ENCODE peak calls at places on chromosomes 3 and 15, in six cellular contexts. M is tibial artery, C is heart left ventricle, O is AG04450, B is sigmoid colon, G is stomach. X is an unnamed sample. For H3K9me3, the result is how much of the 10 kb centered on the place peaks cover.

GRCh38 chr3:100781311-100781710 is 72.0 kb downstream of the TFG start:
- DNase-seq in C (no peak), M (no peak), B (no peak), G (no peak), O (no peak), X (no peak)

GRCh38 chr15:77832874-77833273 is 200.2 kb upstream of the LINGO1 start:
- DNase-seq in M (peak), G (no peak), C (no peak), O (no peak), B (peak), X (no peak)

GRCh38 chr3:127194601-127195187 is 1.8 kb downstream of the PRR23E start:
- DNase-seq in B (no peak), C (no peak), O (no peak), M (no peak), G (peak), X (no peak)

GRCh38 chr15:32843211-32843907 is 125.6 kb downstream of the GREM1 start:
- DNase-seq in C (no peak), G (no peak), M (no peak), O (no peak), B (no peak), X (no peak)

GRCh38 chr15:77483426-77483825 is 62.7 kb downstream of the HMG20A start:
- DNase-seq in B (no peak), M (no peak), C (no peak), O (no peak), G (no peak), X (no peak)

GRCh38 chr3:64266065-64266874 is 41.0 kb upstream of the PRICKLE2 start:
- DNase-seq in M (no peak), O (peak), C (no peak), G (no peak), B (peak), X (no peak)

GRCh38 chr3:45224824-45225464 is 1.1 kb downstream of the TMEM158 start:
- DNase-seq in C (peak), G (peak), O (peak), B (peak), M (peak), X (peak)

GRCh38 chr3:146493761-146494160 is 24.4 kb upstream of the PLSCR2 start:
- DNase-seq in C (no peak), O (no peak), G (no peak), B (no peak), M (no peak), X (no peak)

GRCh38 chr3:143443851-143444331 is 324.3 kb downstream of the CHST2 start:
- DNase-seq in G (peak), O (peak), B (peak), M (peak), C (peak), X (no peak)

GRCh38 chr3:13138566-13139145 is 65.4 kb upstream of the IQSEC1 start:
- DNase-seq in G (no peak), C (peak), B (no peak), M (no peak), O (no peak), X (no peak)

GRCh38 chr3:194610690-194611089 is 22.5 kb downstream of the TMEM44 start:
- DNase-seq in B (no peak), C (no peak), G (no peak), O (no peak), M (no peak), X (no peak)

GRCh38 chr3:110789315-110789714 is 282.3 kb upstream of the NECTIN3 start:
- DNase-seq in C (no peak), O (peak), M (no peak), B (no peak), G (no peak), X (no peak)

GRCh38 chr3:58085616-58086015 is 77.4 kb downstream of the FLNB start:
- DNase-seq in M (no peak), B (peak), O (no peak), C (no peak), G (no peak), X (no peak)

GRCh38 chr3:58588030-58588614 is 10.9 kb upstream of the FAM107A start:
- DNase-seq in G (no peak), C (no peak), B (no peak), M (no peak), O (no peak), X (peak)

GRCh38 chr3:172537521-172538158 is 14.4 kb upstream of the TNFSF10 start:
- DNase-seq in C (no peak), B (no peak), O (no peak), G (no peak), M (no peak), X (no peak)

GRCh38 chr3:51711352-51712019 is 4.6 kb downstream of the GRM2 start:
- DNase-seq in M (peak), O (no peak), B (no peak), G (peak), C (peak), X (no peak)

GRCh38 chr3:144638009-144638408 is 666.4 kb downstream of the DIPK2A start:
- DNase-seq in O (no peak), M (no peak), B (no peak), C (no peak), G (no peak), X (no peak)

GRCh38 chr3:134476306-134476705 is 9.5 kb downstream of the ANAPC13 start:
- DNase-seq in O (no peak), G (no peak), C (no peak), M (no peak), B (no peak), X (no peak)

GRCh38 chr3:169669816-169670215 is 6.3 kb upstream of the MECOM start:
- DNase-seq in C (no peak), G (no peak), M (no peak), O (no peak), B (no peak), X (no peak)

GRCh38 chr3:169667380-169667671 is 3.8 kb upstream of the MECOM start:
- DNase-seq in O (no peak), C (no peak), M (no peak), B (no peak), G (no peak), X (no peak)

GRCh38 chr3:169667710-169668080 is 4.2 kb upstream of the MECOM start:
- DNase-seq in C (no peak), B (no peak), M (no peak), O (no peak), G (no peak), X (no peak)

GRCh38 chr3:169668957-169669681 is 5.6 kb upstream of the MECOM start:
- DNase-seq in M (peak), B (peak), G (peak), C (peak), O (no peak), X (peak)

DNA sequence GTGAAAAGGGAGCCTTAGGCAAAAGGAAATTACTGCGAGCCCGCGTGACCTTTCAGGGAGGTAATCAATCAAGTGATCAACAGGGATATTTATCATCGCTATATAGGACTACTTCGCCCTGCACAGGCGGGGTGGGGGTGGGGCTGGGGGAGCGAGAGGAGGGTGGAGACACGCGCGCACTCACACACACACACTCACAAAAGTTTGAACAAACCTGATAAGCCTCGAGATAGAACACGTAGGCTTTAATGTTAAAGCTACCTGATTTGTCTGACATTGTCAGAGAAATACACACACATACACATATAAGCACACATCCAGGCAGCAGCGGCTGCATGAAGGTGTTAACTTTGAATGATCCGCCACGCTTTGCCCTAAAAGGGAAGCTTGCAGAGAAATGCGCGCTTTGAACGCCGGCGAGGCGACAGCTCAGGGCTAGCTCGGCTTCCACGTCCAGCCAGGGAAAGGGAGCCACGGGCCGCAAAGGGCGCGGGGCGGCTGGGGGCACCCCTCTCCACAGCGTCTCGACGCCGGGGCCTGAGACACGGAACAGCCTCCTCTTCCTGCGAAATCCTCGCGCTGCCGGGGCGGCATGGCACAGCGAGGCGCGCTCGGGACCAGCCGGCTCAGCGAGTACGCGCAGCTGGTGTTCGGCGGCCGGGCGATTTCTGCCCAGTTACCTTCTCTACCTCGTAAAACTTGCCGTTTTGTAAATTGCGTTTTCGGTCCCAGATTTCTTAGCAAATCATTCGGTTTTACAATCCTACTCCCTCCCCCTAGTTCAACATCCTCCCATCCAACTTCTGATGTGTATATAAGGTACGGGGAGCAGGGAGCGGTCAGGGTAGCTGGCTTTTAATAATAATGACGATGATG is 4.8 kb upstream of the MECOM start:
- DNase-seq in C (peak), B (no peak), G (peak), O (no peak), M (no peak), X (peak)
- H3K4me3 ChIP-seq in C (peak), B (peak), G (peak), O (peak), M (peak), X (peak)

GRCh38 chr15:37616215-37616614 is 318.2 kb upstream of the TMCO5A start:
- DNase-seq in M (no peak), B (no peak), G (no peak), C (no peak), O (no peak), X (no peak)
- H3K9me3 ChIP-seq in M (under half), B (under half), G (under half), C (under half), O (under half), X (under half)

GRCh38 chr15:74490339-74490689 is 29.4 kb upstream of the UBL7 start:
- DNase-seq in B (no peak), O (no peak), M (no peak), G (no peak), C (no peak), X (no peak)

GRCh38 chr15:74489518-74490338 is 28.8 kb upstream of the UBL7 start:
- DNase-seq in B (no peak), O (no peak), C (peak), G (peak), M (peak), X (peak)
- TF ChIP-seq CTCF in B (peak), O (peak), C (peak), G (no peak), M (peak), X (peak)

DNA sequence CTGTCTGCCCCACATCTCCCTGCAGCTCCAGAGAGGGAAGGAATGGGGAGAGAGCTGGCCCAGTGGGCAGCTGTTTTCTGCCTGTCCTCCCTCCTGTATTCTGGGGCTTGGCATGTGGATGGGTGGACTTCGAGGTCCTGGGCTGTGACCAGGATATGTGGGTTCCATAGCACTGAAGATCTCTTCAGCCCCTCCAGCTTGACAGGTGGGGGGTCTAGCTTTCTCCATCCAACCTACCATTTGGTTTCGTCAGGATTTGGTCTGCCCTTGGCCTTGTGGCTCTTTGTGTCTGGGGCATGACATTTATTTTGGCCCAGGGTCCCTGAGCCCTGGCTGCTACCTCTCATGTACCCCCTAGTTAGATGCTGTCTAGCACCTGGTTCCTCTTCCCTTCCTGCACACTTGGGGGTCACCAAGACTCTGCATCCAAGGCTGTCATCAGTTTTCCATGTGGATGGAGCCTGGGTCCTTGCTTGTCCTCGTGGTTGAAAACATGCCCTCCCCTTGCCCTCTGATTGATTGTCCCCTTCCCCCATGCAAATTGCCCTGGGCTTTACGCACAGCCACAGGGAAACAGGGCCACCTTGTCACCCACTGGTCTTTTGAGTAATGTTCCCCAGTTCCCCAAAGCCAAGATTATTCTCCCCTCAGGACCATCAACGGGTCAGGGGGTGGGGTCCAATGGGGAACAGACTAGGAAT is 3.2 kb downstream of the EPHB3 start:
- DNase-seq in B (no peak), O (no peak), M (no peak), C (no peak), G (no peak), X (no peak)
- H3K4me3 ChIP-seq in B (no peak), O (no peak), M (no peak), C (no peak), G (peak), X (no peak)

GRCh38 chr15:25051399-25052154 is 96.8 kb downstream of the SNRPN start:
- DNase-seq in C (no peak), G (no peak), O (no peak), B (peak), M (peak), X (no peak)
- H3K9me3 ChIP-seq in C (half or more), G (half or more), O (half or more), B (half or more), M (half or more), X (half or more)

GRCh38 chr15:82750831-82751181 is 41.1 kb upstream of the AP3B2 start:
- DNase-seq in B (no peak), M (no peak), C (no peak), G (no peak), O (no peak), X (no peak)
- TF ChIP-seq CTCF in B (no peak), M (no peak), C (no peak), G (no peak), O (no peak), X (no peak)

DNA sequence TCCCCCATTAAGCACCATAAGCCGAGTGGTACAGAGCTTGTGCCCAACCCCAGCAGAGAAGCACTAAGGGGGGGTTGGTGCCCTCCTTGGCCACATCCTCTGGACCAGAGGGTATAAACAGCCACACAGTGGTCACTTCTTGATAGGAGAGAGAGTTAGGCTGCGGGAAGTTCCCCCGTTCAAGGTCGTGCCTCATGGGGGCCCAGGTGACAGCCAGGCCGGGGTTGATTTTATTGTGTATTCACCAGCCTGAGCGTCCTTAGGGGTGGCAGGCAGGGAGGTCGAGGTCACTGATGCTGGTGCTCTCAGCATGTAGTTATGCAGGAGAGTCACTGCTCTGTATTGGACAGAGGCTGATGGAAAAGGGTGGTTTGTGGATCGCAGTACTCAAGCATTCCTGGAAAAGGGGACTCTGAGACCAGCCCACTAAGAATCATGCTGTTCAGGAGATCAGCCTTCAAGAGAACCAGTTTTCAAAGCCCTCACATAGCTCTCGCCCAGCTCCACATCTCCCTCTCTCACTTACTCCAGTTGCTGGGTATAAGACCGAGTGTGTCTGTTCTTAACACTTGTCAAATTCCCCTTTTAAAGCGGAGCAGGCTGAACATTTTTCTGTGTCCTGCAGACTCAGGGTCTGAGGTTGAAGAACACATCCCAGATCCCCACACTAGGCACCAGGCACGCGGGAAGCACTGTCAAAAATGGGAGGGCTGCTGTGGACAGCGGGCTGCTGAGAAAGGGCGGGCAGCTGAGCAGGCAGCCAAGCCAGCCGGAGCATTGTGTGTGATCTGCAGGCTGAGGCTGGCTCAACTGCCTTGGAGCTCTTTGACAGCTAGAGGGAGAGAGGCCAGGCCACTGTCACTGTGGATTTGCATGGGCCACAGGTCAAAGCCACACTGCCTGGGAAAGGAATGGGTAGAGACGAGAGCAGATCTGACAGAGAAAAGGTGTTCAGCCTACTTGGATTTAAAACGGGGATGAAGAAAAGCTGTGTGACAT is 279.3 kb upstream of the LRRFIP2 start:
- DNase-seq in O (no peak), G (peak), B (peak), C (peak), M (peak), X (peak)
- H3K4me3 ChIP-seq in O (no peak), G (peak), B (peak), C (peak), M (peak), X (peak)

DNA sequence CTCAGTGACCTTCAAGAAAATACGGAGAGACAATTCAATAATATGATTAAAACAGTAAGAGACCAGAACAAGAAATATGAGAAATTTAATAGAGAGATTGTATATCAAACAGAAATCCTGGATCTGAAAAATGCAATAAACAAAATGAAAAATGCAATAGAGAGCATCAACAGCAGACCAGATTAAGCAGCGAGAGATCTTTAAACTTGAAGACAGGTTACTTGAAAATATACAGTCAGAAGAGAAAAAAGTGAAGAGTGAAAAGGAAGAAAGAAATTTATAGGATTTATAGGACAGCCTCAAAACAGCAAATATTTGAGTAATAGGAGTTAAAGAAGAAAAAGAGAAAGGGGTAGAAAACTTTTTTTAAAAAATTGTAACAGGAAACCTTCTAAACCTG is 813.9 kb upstream of the GRM7 start:
- DNase-seq in G (no peak), M (no peak), B (no peak), C (no peak), O (no peak), X (no peak)
- H3K9me3 ChIP-seq in G (under half), M (under half), B (under half), C (under half), O (under half), X (under half)

X was measured in Caco-2.